ENCODE peak calls at places on chromosomes 11 and 22, in nine cellular contexts. D is WERI-Rb-1; X is cardiac fibroblast; K is ovary; O is CD4-positive, alpha-beta T cell; Y is GM12865; W is psoas muscle; M is colonic mucosa; E is MCF 10A. B is an unnamed sample.

GRCh38 chr11:8361206-8361605 is 97.5 kb upstream of the LMO1 start:
- DNase-seq in O (no peak), K (no peak), Y (no peak), X (no peak), W (no peak), M (no peak), E (no peak), D (no peak), B (no peak)

GRCh38 chr11:77087723-77088225 is 14.9 kb upstream of the OMP start:
- DNase-seq in D (no peak), E (no peak), K (no peak), Y (no peak), X (no peak), M (no peak), W (peak), O (no peak), B (no peak)

GRCh38 chr11:81070948-81071347 is 1630.1 kb upstream of the TENM4 start:
- DNase-seq in X (no peak), O (no peak), E (no peak), D (peak), K (no peak), M (no peak), W (no peak), Y (peak), B (no peak)

GRCh38 chr22:37211075-37211852 is 1.0 kb downstream of the SSTR3 start:
- DNase-seq in M (no peak), W (no peak), E (no peak), Y (no peak), O (no peak), K (peak), X (no peak), D (no peak), B (no peak)

GRCh38 chr22:22943521-22944267 is 56.1 kb downstream of the IGLL5 start:
- DNase-seq in Y (peak), K (no peak), M (peak), E (no peak), W (no peak), X (no peak), D (no peak), O (no peak), B (no peak)

GRCh38 chr11:78870655-78871054 is 296.0 kb upstream of the NARS2 start:
- DNase-seq in W (no peak), K (no peak), M (no peak), E (no peak), O (no peak), D (no peak), X (no peak), Y (no peak), B (no peak)

GRCh38 chr11:68012843-68013610 is 2.9 kb downstream of the ALDH3B1 start:
- DNase-seq in W (no peak), K (peak), X (peak), E (peak), D (no peak), M (no peak), Y (no peak), O (no peak), B (no peak)

GRCh38 chr11:116793476-116794096 is 1.9 kb upstream of the APOA5 start:
- DNase-seq in E (no peak), D (no peak), X (peak), M (no peak), K (no peak), O (no peak), W (no peak), Y (no peak), B (no peak)

GRCh38 chr11:68503281-68503687 is 42.7 kb downstream of the PPP6R3 start:
- DNase-seq in Y (no peak), E (no peak), X (peak), M (no peak), W (no peak), D (no peak), O (no peak), K (no peak), B (no peak)

GRCh38 chr11:128790200-128790599 is 76.9 kb downstream of the KCNJ1 start:
- DNase-seq in K (no peak), Y (no peak), E (no peak), M (no peak), W (no peak), O (no peak), X (peak), D (no peak), B (peak)

GRCh38 chr11:92735039-92735438 is 234.4 kb upstream of the MTNR1B start:
- DNase-seq in W (no peak), K (no peak), M (no peak), Y (no peak), D (no peak), E (peak), X (no peak), O (no peak), B (no peak)

GRCh38 chr22:19181786-19182471 is 3.4 kb upstream of the SLC25A1 start:
- DNase-seq in M (no peak), X (no peak), W (no peak), Y (no peak), O (no peak), K (no peak), E (no peak), D (no peak), B (no peak)

GRCh38 chr11:46006418-46007070 is 84.1 kb downstream of the LARGE2 start:
- DNase-seq in O (no peak), X (peak), W (no peak), K (no peak), Y (peak), D (peak), E (peak), M (peak), B (peak)

GRCh38 chr11:48107188-48107704 is 109.4 kb upstream of the OR4B1 start:
- DNase-seq in E (no peak), M (no peak), O (no peak), K (no peak), Y (peak), X (peak), D (no peak), W (no peak), B (no peak)

GRCh38 chr11:10395196-10395897 is 59.7 kb upstream of the AMPD3 start:
- DNase-seq in Y (no peak), K (no peak), E (no peak), W (no peak), D (no peak), M (no peak), O (no peak), X (no peak), B (no peak)

GRCh38 chr11:6617315-6617781 is 1.9 kb downstream of the TPP1 start:
- DNase-seq in W (no peak), D (no peak), E (no peak), K (no peak), O (no peak), M (no peak), X (peak), Y (no peak), B (no peak)

GRCh38 chr11:32809313-32809712 is 14.9 kb upstream of the CCDC73 start:
- DNase-seq in D (peak), O (peak), E (peak), M (peak), X (peak), Y (peak), W (peak), K (peak), B (peak)

GRCh38 chr11:35005156-35005780 is 88.8 kb downstream of the PDHX start:
- DNase-seq in W (no peak), K (no peak), X (no peak), M (peak), E (no peak), Y (no peak), O (no peak), D (peak), B (no peak)

GRCh38 chr22:45997775-45998637 is 21.0 kb upstream of the WNT7B start:
- DNase-seq in E (no peak), D (no peak), M (no peak), W (peak), K (no peak), Y (no peak), X (no peak), O (no peak), B (no peak)

GRCh38 chr11:74754507-74755255 is 6.0 kb downstream of the RNF169 start:
- DNase-seq in W (no peak), X (peak), Y (peak), K (no peak), M (no peak), E (peak), D (no peak), O (no peak), B (no peak)

GRCh38 chr22:47206819-47207218 is 444.4 kb downstream of the TBC1D22A start:
- DNase-seq in E (no peak), O (no peak), K (no peak), M (no peak), X (no peak), Y (no peak), W (no peak), D (no peak), B (no peak)

GRCh38 chr11:64059339-64060176 is 23.8 kb downstream of the FLRT1 start:
- DNase-seq in Y (no peak), W (no peak), D (no peak), M (no peak), X (no peak), O (no peak), E (no peak), K (no peak), B (no peak)

GRCh38 chr11:115778928-115779650 is 274.9 kb upstream of the CADM1 start:
- DNase-seq in Y (peak), K (peak), D (no peak), O (no peak), E (no peak), M (no peak), W (no peak), X (no peak), B (no peak)

GRCh38 chr11:100098560-100098959 is 588.5 kb upstream of the ARHGAP42 start:
- DNase-seq in X (no peak), W (no peak), K (no peak), Y (no peak), D (no peak), M (no peak), O (no peak), E (no peak), B (no peak)

GRCh38 chr11:34052608-34053160 is 1.2 kb downstream of the CAPRIN1 start:
- DNase-seq in W (peak), K (peak), O (peak), M (peak), X (no peak), Y (peak), E (peak), D (peak), B (peak)

GRCh38 chr11:35318309-35318708 is 101.0 kb downstream of the SLC1A2 start:
- DNase-seq in X (no peak), K (no peak), Y (no peak), E (no peak), W (no peak), O (no peak), M (no peak), D (no peak), B (no peak)

GRCh38 chr22:33894515-33894914 is 25.8 kb downstream of the LARGE1 start:
- DNase-seq in Y (no peak), X (no peak), W (no peak), E (no peak), O (no peak), M (no peak), D (no peak), K (no peak), B (no peak)

GRCh38 chr11:82927264-82927880 is 25.8 kb downstream of the DDIAS start:
- DNase-seq in Y (peak), O (no peak), E (peak), W (no peak), M (peak), X (peak), K (no peak), D (no peak), B (no peak)

GRCh38 chr11:59271811-59272327 is 59.1 kb upstream of the MPEG1 start:
- DNase-seq in Y (no peak), W (no peak), E (no peak), D (no peak), X (no peak), M (no peak), K (no peak), O (no peak), B (no peak)

GRCh38 chr11:59267738-59268475 is 55.2 kb upstream of the MPEG1 start:
- DNase-seq in D (no peak), E (peak), X (no peak), Y (no peak), M (no peak), O (no peak), K (no peak), W (no peak), B (no peak)

GRCh38 chr11:59271247-59271755 is 58.6 kb upstream of the MPEG1 start:
- DNase-seq in K (no peak), D (no peak), W (no peak), E (no peak), M (no peak), X (no peak), O (no peak), Y (no peak), B (no peak)

GRCh38 chr11:59273008-59273841 is 60.5 kb upstream of the MPEG1 start:
- DNase-seq in D (no peak), X (no peak), M (peak), O (no peak), E (no peak), W (no peak), Y (peak), K (no peak), B (no peak)
- TF ChIP-seq CTCF in D (no peak), X (no peak), M (no peak), O (no peak), E (no peak), W (no peak), Y (no peak), K (no peak), B (no peak)

DNA sequence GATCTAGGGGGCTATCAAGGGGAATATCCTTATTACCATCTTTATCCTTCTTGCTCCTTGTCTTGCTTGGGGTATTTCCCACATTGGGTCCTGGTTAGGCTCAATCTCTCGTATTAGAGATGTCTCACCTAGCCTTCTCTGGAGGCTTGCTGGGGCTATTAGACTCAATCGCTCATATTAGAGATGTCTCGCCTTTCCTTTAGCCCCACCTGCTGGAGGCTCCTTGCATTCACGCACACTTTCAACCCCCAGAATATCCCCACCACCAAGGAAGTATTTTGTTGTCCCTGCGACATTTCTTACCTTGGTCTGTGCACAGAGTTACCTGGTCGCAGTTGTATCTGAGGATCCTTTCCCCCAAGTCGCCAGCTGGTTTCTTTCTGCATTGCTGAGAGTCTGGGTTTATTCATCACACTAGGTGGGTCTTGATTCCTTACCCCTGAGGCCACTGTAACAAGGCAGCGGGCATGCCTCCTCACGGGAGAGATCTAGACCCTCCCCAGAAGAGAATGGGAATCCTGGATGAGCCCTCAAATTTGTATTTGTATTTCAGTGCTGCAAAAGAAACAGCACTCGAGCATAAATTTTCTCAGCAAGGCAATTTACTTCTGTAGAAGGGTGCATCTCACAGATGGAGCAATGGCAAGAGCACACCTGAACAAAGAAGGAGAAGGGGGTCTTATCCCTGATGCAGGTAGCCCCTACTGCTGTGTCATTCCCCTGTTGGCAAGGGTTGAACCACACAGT is 15.9 kb upstream of the HYLS1 start:
- DNase-seq in K (no peak), M (no peak), D (peak), W (no peak), X (peak), Y (peak), E (peak), O (peak), B (peak)
- TF ChIP-seq CTCF in K (no peak), M (no peak), D (peak), W (peak), X (peak), Y (peak), E (peak), O (no peak), B (peak)

GRCh38 chr11:44833221-44833620 is 106.5 kb downstream of the TSPAN18 start:
- DNase-seq in Y (no peak), D (no peak), K (no peak), X (no peak), O (no peak), M (no peak), E (no peak), W (no peak), B (no peak)
- TF ChIP-seq CTCF in Y (no peak), D (no peak), K (no peak), X (no peak), O (no peak), M (no peak), E (no peak), W (no peak), B (no peak)

GRCh38 chr11:89161949-89162348 is 15.7 kb upstream of the TYR start:
- DNase-seq in D (no peak), K (no peak), W (no peak), Y (no peak), X (no peak), E (no peak), O (no peak), M (no peak), B (no peak)

GRCh38 chr11:89168396-89168795 is 9.3 kb upstream of the TYR start:
- DNase-seq in O (no peak), K (no peak), X (no peak), Y (no peak), D (no peak), M (no peak), W (no peak), E (no peak), B (no peak)

GRCh38 chr11:89159974-89160373 is 17.7 kb upstream of the TYR start:
- DNase-seq in Y (no peak), K (no peak), W (no peak), D (no peak), O (no peak), M (no peak), X (no peak), E (no peak), B (no peak)

DNA sequence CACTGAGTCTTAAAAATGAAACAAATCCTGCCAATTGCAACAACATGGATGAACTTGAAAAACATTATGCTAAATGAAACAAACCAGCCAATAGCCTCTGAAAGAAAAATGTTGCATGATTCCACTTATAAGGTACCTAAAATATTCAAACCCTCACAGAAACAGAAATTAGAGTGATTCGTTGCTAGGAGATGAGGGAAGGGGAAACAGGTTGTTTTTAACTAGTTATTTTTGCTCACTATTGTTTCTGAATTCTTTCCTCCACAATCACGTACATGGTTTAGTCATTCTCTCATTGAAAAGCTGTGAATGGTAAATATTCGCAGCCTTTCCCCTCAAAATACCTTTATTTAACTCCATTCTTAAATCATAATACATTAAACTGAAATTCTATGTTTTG is 14.0 kb upstream of the TYR start:
- DNase-seq in W (no peak), X (no peak), D (no peak), O (no peak), Y (no peak), K (no peak), E (no peak), M (no peak), B (no peak)
- TF ChIP-seq CTCF in W (no peak), X (no peak), D (no peak), O (no peak), Y (no peak), K (no peak), E (no peak), M (no peak), B (no peak)

GRCh38 chr11:61384271-61385242 is 7.8 kb upstream of the TMEM216 start:
- DNase-seq in X (peak), E (peak), Y (no peak), M (no peak), W (no peak), K (no peak), D (peak), O (no peak), B (no peak)
- TF ChIP-seq CTCF in X (peak), E (peak), Y (peak), M (no peak), W (no peak), K (no peak), D (peak), O (no peak), B (no peak)

B was measured in neural crest cell.